ENCODE peak calls at places on chromosome 1, in four cellular contexts. J is IMR-90, T is H9, H is H1. K is an unnamed sample. For H3K4me1, the result is how much of the 10 kb centered on the place peaks cover.

GRCh38 chr1:169692766-169693460 is 18.5 kb downstream of the SELL start:
- DNase-seq in J (no peak), T (no peak), H (no peak), K (no peak)

GRCh38 chr1:228097333-228098081 is 5.6 kb downstream of the C1orf35 start:
- DNase-seq in H (peak), J (no peak), T (peak), K (no peak)

GRCh38 chr1:168613689-168614655 is 37.6 kb downstream of the XCL1 start:
- DNase-seq in J (no peak), T (no peak), H (no peak), K (peak)

GRCh38 chr1:59195151-59195550 is 101.7 kb upstream of the FGGY start:
- DNase-seq in T (no peak), H (no peak), J (no peak), K (no peak)

GRCh38 chr1:212971312-212971711 is 21.0 kb downstream of the VASH2 start:
- DNase-seq in J (no peak), H (no peak), T (peak), K (peak)

GRCh38 chr1:10253755-10254154 is 43.4 kb downstream of the KIF1B start:
- DNase-seq in H (no peak), T (no peak), J (peak), K (no peak)

GRCh38 chr1:225580180-225581099 is 72.5 kb downstream of the ENAH start:
- DNase-seq in T (no peak), H (no peak), J (no peak), K (no peak)

GRCh38 chr1:41573803-41574713 is 89.6 kb upstream of the EDN2 start:
- DNase-seq in T (peak), J (peak), H (peak), K (peak)

GRCh38 chr1:9888886-9889285 is 21.2 kb downstream of the CTNNBIP1 start:
- DNase-seq in T (no peak), H (no peak), J (no peak), K (no peak)

GRCh38 chr1:219419860-219420259 is 193.0 kb downstream of the ZC3H11B start:
- DNase-seq in H (no peak), J (no peak), T (no peak), K (no peak)

GRCh38 chr1:63794927-63795326 is 21.1 kb downstream of the ROR1 start:
- DNase-seq in T (peak), J (peak), H (peak), K (peak)

GRCh38 chr1:204426035-204426436 is 14.4 kb upstream of the PPP1R15B start:
- DNase-seq in T (no peak), H (no peak), J (peak), K (peak)

GRCh38 chr1:24903011-24903461 is 27.0 kb downstream of the RUNX3 start:
- DNase-seq in H (peak), T (no peak), J (no peak), K (no peak)

GRCh38 chr1:27092888-27093287 is 62.0 kb downstream of the SLC9A1 start:
- DNase-seq in J (no peak), H (no peak), T (no peak), K (no peak)

GRCh38 chr1:33375316-33375715 is 54.4 kb upstream of the A3GALT2 start:
- DNase-seq in H (no peak), J (no peak), T (no peak), K (no peak)

GRCh38 chr1:33372162-33372561 is 51.3 kb upstream of the A3GALT2 start:
- DNase-seq in J (no peak), T (no peak), H (no peak), K (no peak)

GRCh38 chr1:33373606-33374005 is 52.7 kb upstream of the A3GALT2 start:
- DNase-seq in J (no peak), T (no peak), H (no peak), K (no peak)

GRCh38 chr1:33372677-33373076 is 51.8 kb upstream of the A3GALT2 start:
- DNase-seq in T (no peak), J (no peak), H (no peak), K (no peak)

GRCh38 chr1:33374336-33375105 is 53.6 kb upstream of the A3GALT2 start:
- DNase-seq in T (no peak), H (no peak), J (peak), K (no peak)
- H3K56ac ChIP-seq in T (no peak), H (no peak), J (peak), K (no peak)

GRCh38 chr1:11738096-11738495 is 2.2 kb downstream of the AGTRAP start:
- DNase-seq in T (no peak), H (no peak), J (no peak), K (no peak)
- H3K4me1 ChIP-seq in T (under half), H (under half), J (under half), K (under half)

GRCh38 chr1:223225481-223225880 is 82.4 kb upstream of the TLR5 start:
- DNase-seq in H (no peak), T (peak), J (no peak), K (no peak)

GRCh38 chr1:223226271-223226670 is 83.2 kb upstream of the TLR5 start:
- DNase-seq in J (no peak), H (no peak), T (peak), K (no peak)

GRCh38 chr1:223223091-223223995 is 80.3 kb upstream of the TLR5 start:
- DNase-seq in T (peak), H (no peak), J (no peak), K (no peak)

GRCh38 chr1:223225061-223225460 is 82.0 kb upstream of the TLR5 start:
- DNase-seq in H (no peak), J (no peak), T (peak), K (no peak)

DNA sequence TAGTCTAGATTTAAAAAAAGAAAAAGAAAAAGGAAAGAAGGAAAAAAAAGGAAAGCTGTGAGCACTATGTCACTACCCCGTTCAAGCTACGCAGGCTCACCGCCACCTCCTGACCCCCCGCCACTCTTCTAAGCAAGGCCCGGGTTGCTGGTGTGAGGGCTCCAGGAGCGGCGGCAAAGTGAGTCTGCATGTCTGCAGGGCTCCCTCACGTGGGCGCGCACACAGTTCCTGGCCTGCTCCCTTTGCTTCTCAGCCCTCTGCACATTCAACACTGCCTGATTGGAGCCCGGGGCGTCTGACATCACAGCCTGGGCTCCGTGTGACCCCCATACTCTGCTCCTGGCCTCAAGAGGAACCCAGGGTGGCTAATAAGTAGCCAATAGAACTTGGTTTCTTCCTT is 81.4 kb upstream of the TLR5 start:
- DNase-seq in H (no peak), J (no peak), T (peak), K (peak)
- H4K8ac ChIP-seq in H (no peak), J (no peak), T (no peak), K (no peak)

GRCh38 chr1:226679303-226679702 is 59.8 kb downstream of the ITPKB start:
- DNase-seq in H (no peak), J (no peak), T (no peak), K (no peak)
- H3K56ac ChIP-seq in H (no peak), J (no peak), T (no peak), K (no peak)

GRCh38 chr1:111656093-111657017 is 36.8 kb downstream of the RAP1A start:
- DNase-seq in J (peak), T (no peak), H (no peak), K (peak)
- H3K4me1 ChIP-seq in J (under half), T (under half), H (under half), K (under half)

GRCh38 chr1:200223613-200224012 is 186.2 kb downstream of the ZNF281 start:
- DNase-seq in H (no peak), T (no peak), J (no peak), K (no peak)

GRCh38 chr1:200228081-200228480 is 181.8 kb downstream of the ZNF281 start:
- DNase-seq in T (no peak), H (no peak), J (no peak), K (no peak)

GRCh38 chr1:200226268-200226968 is 183.4 kb downstream of the ZNF281 start:
- DNase-seq in J (peak), H (no peak), T (peak), K (peak)

GRCh38 chr1:200224315-200224714 is 185.5 kb downstream of the ZNF281 start:
- DNase-seq in H (no peak), J (peak), T (no peak), K (peak)

DNA sequence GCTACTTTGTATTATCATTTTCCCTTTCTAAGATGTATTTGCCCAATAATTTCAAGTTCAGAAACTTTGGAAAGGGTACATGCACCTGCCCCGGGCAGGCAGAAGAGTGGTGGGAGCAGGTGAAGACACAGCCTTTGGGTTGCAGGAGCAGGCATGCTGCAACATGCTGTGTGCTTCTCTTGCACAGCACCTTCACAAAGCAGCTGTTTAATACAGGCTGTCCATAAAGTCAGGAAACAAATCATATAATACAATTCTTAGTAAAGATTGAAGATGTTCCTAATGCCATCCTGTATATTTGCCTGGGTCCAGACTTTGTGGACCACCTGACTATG is 182.9 kb downstream of the ZNF281 start:
- DNase-seq in T (no peak), J (no peak), H (no peak), K (no peak)
- H4K8ac ChIP-seq in T (no peak), J (peak), H (no peak), K (no peak)

GRCh38 chr1:167250482-167250881 is 29.8 kb downstream of the POU2F1 start:
- DNase-seq in J (no peak), T (no peak), H (no peak), K (no peak)
- H3K56ac ChIP-seq in J (no peak), T (no peak), H (no peak), K (no peak)

K was measured in mesendoderm.